ENCODE peak calls at places on chromosome 13, in four cellular contexts. One of them, this sample, is unnamed.

GRCh38 chr13:102012299-102013293 is 389.3 kb downstream of the FGF14 start:
- DNase-seq in left ventricle myocardium inferior: peak; percentile 35
- DNase-seq in OCI-LY7: no peak
- DNase-seq in upper lobe of right lung: no peak
- DNase-seq in this sample: no peak

GRCh38 chr13:106103779-106104178 is 431.7 kb downstream of the EFNB2 start:
- DNase-seq in left ventricle myocardium inferior: no peak
- DNase-seq in OCI-LY7: no peak
- DNase-seq in upper lobe of right lung: no peak
- DNase-seq in this sample: no peak

GRCh38 chr13:45373116-45373606 is 32.2 kb upstream of the TPT1 start:
- DNase-seq in left ventricle myocardium inferior: no peak
- DNase-seq in OCI-LY7: no peak
- DNase-seq in upper lobe of right lung: no peak
- DNase-seq in this sample: no peak

GRCh38 chr13:38636756-38637155 is 50.1 kb upstream of the FREM2 start:
- DNase-seq in left ventricle myocardium inferior: no peak
- DNase-seq in OCI-LY7: no peak
- DNase-seq in upper lobe of right lung: no peak
- DNase-seq in this sample: no peak

GRCh38 chr13:36026556-36026955 is 104.6 kb downstream of the DCLK1 start:
- DNase-seq in left ventricle myocardium inferior: no peak
- DNase-seq in OCI-LY7: no peak
- DNase-seq in upper lobe of right lung: no peak
- DNase-seq in this sample: no peak

GRCh38 chr13:82248713-82249112 is 1633.6 kb downstream of the SLITRK1 start:
- DNase-seq in left ventricle myocardium inferior: no peak
- DNase-seq in OCI-LY7: no peak
- DNase-seq in upper lobe of right lung: no peak
- DNase-seq in this sample: no peak

GRCh38 chr13:110158201-110158600 is 148.8 kb downstream of the COL4A1 start:
- DNase-seq in left ventricle myocardium inferior: no peak
- DNase-seq in OCI-LY7: no peak
- DNase-seq in upper lobe of right lung: no peak
- DNase-seq in this sample: no peak

GRCh38 chr13:29532136-29532535 is 63.4 kb downstream of the SLC7A1 start:
- DNase-seq in left ventricle myocardium inferior: no peak
- DNase-seq in OCI-LY7: no peak
- DNase-seq in upper lobe of right lung: no peak
- DNase-seq in this sample: no peak

GRCh38 chr13:51769455-51770127 is 34.4 kb downstream of the DHRS12 start:
- DNase-seq in left ventricle myocardium inferior: peak; percentile 73
- DNase-seq in OCI-LY7: no peak
- DNase-seq in upper lobe of right lung: peak; percentile 78
- DNase-seq in this sample: peak; percentile 85

GRCh38 chr13:28658539-28658795 is 463 bp upstream of the POMP start:
- DNase-seq in left ventricle myocardium inferior: no peak
- DNase-seq in OCI-LY7: no peak
- DNase-seq in upper lobe of right lung: no peak
- DNase-seq in this sample: no peak

GRCh38 chr13:75489502-75490263 is 7.7 kb upstream of the TBC1D4 start:
- DNase-seq in left ventricle myocardium inferior: no peak
- DNase-seq in OCI-LY7: no peak
- DNase-seq in upper lobe of right lung: peak; percentile 83
- DNase-seq in this sample: no peak

GRCh38 chr13:92196566-92197256 is 798.3 kb downstream of the GPC5 start:
- DNase-seq in left ventricle myocardium inferior: no peak
- DNase-seq in OCI-LY7: no peak
- DNase-seq in upper lobe of right lung: no peak
- DNase-seq in this sample: no peak

GRCh38 chr13:46641274-46642081 is 88.5 kb downstream of the LRCH1 start:
- DNase-seq in left ventricle myocardium inferior: peak; percentile 44
- DNase-seq in OCI-LY7: no peak
- DNase-seq in upper lobe of right lung: no peak
- DNase-seq in this sample: no peak

GRCh38 chr13:21673592-21674270 is 2.9 kb downstream of the FGF9 start:
- DNase-seq in left ventricle myocardium inferior: peak; percentile 46
- DNase-seq in OCI-LY7: peak; percentile 79
- DNase-seq in upper lobe of right lung: peak; percentile 82
- DNase-seq in this sample: no peak

GRCh38 chr13:46655727-46656180 is 102.8 kb downstream of the LRCH1 start:
- DNase-seq in left ventricle myocardium inferior: no peak
- DNase-seq in OCI-LY7: no peak
- DNase-seq in upper lobe of right lung: no peak
- DNase-seq in this sample: no peak

GRCh38 chr13:24148414-24149305 is 11.9 kb upstream of the SPATA13 start:
- DNase-seq in left ventricle myocardium inferior: no peak
- DNase-seq in OCI-LY7: no peak
- DNase-seq in upper lobe of right lung: no peak
- DNase-seq in this sample: no peak

GRCh38 chr13:34044041-34044440 is 226.1 kb downstream of the RFC3 start:
- DNase-seq in left ventricle myocardium inferior: no peak
- DNase-seq in OCI-LY7: no peak
- DNase-seq in upper lobe of right lung: no peak
- DNase-seq in this sample: no peak

GRCh38 chr13:76223999-76224398 is 587.9 kb downstream of the LMO7 start:
- DNase-seq in left ventricle myocardium inferior: no peak
- DNase-seq in OCI-LY7: no peak
- DNase-seq in upper lobe of right lung: no peak
- DNase-seq in this sample: no peak

GRCh38 chr13:101490400-101491015 is 38.0 kb downstream of the ITGBL1 start:
- DNase-seq in left ventricle myocardium inferior: no peak
- DNase-seq in OCI-LY7: no peak
- DNase-seq in upper lobe of right lung: no peak
- DNase-seq in this sample: no peak

GRCh38 chr13:94917814-94918213 is 205.5 kb upstream of the SOX21 start:
- DNase-seq in left ventricle myocardium inferior: no peak
- DNase-seq in OCI-LY7: no peak
- DNase-seq in upper lobe of right lung: no peak
- DNase-seq in this sample: no peak

GRCh38 chr13:25232937-25233515 is 54.3 kb downstream of the MTMR6 start:
- DNase-seq in left ventricle myocardium inferior: no peak
- DNase-seq in OCI-LY7: peak; percentile 60
- DNase-seq in upper lobe of right lung: no peak
- DNase-seq in this sample: no peak

GRCh38 chr13:31234729-31235128 is 35.0 kb downstream of the B3GLCT start:
- DNase-seq in left ventricle myocardium inferior: no peak
- DNase-seq in OCI-LY7: peak; percentile 27
- DNase-seq in upper lobe of right lung: no peak
- DNase-seq in this sample: no peak

GRCh38 chr13:19090495-19090894 is 91.1 kb downstream of the TUBA3C start:
- DNase-seq in left ventricle myocardium inferior: no peak
- DNase-seq in OCI-LY7: no peak
- DNase-seq in upper lobe of right lung: no peak
- DNase-seq in this sample: no peak

GRCh38 chr13:46146898-46147297 is 35.1 kb downstream of the LCP1 start:
- DNase-seq in left ventricle myocardium inferior: no peak
- DNase-seq in OCI-LY7: no peak
- DNase-seq in upper lobe of right lung: no peak
- DNase-seq in this sample: no peak

GRCh38 chr13:94313321-94313720 is 166.2 kb downstream of the DCT start:
- DNase-seq in left ventricle myocardium inferior: no peak
- DNase-seq in OCI-LY7: no peak
- DNase-seq in upper lobe of right lung: no peak
- DNase-seq in this sample: no peak

GRCh38 chr13:58583961-58584360 is 952.4 kb downstream of the PCDH17 start:
- DNase-seq in left ventricle myocardium inferior: no peak
- DNase-seq in OCI-LY7: no peak
- DNase-seq in upper lobe of right lung: no peak
- DNase-seq in this sample: no peak

GRCh38 chr13:19601749-19602725 is 31.4 kb upstream of the MPHOSPH8 start:
- DNase-seq in left ventricle myocardium inferior: peak; percentile 38
- DNase-seq in OCI-LY7: no peak
- DNase-seq in upper lobe of right lung: peak; percentile 70
- DNase-seq in this sample: peak; percentile 54

GRCh38 chr13:48159436-48160225 is 64.7 kb upstream of the MED4 start:
- DNase-seq in left ventricle myocardium inferior: no peak
- DNase-seq in OCI-LY7: no peak
- DNase-seq in upper lobe of right lung: no peak
- DNase-seq in this sample: no peak

GRCh38 chr13:75365724-75366173 is 116.2 kb downstream of the TBC1D4 start:
- DNase-seq in left ventricle myocardium inferior: no peak
- DNase-seq in OCI-LY7: peak; percentile 17
- DNase-seq in upper lobe of right lung: no peak
- DNase-seq in this sample: no peak

GRCh38 chr13:73096173-73097117 is 37.6 kb downstream of the KLF5 start:
- DNase-seq in left ventricle myocardium inferior: no peak
- DNase-seq in OCI-LY7: no peak
- DNase-seq in upper lobe of right lung: no peak
- DNase-seq in this sample: no peak

GRCh38 chr13:39149896-39150295 is 111.6 kb downstream of the NHLRC3 start:
- DNase-seq in left ventricle myocardium inferior: no peak
- DNase-seq in OCI-LY7: no peak
- DNase-seq in upper lobe of right lung: peak; percentile 74
- DNase-seq in this sample: no peak

GRCh38 chr13:52164989-52165388 is 5.6 kb upstream of the NEK3 start:
- DNase-seq in left ventricle myocardium inferior: no peak
- DNase-seq in OCI-LY7: no peak
- DNase-seq in upper lobe of right lung: no peak
- DNase-seq in this sample: no peak

GRCh38 chr13:43227721-43228120 is 204.3 kb downstream of the DNAJC15 start:
- DNase-seq in left ventricle myocardium inferior: no peak
- DNase-seq in OCI-LY7: no peak
- DNase-seq in upper lobe of right lung: no peak
- DNase-seq in this sample: no peak

GRCh38 chr13:30181856-30182651 is 125.3 kb downstream of the KATNAL1 start:
- DNase-seq in left ventricle myocardium inferior: no peak
- DNase-seq in OCI-LY7: no peak
- DNase-seq in upper lobe of right lung: no peak
- DNase-seq in this sample: no peak

GRCh38 chr13:27965740-27966640 is 3.1 kb downstream of the CDX2 start:
- DNase-seq in left ventricle myocardium inferior: no peak
- DNase-seq in OCI-LY7: no peak
- DNase-seq in upper lobe of right lung: no peak
- DNase-seq in this sample: no peak

GRCh38 chr13:28246891-28247290 is 108.5 kb downstream of the PAN3 start:
- DNase-seq in left ventricle myocardium inferior: no peak
- DNase-seq in OCI-LY7: no peak
- DNase-seq in upper lobe of right lung: no peak
- DNase-seq in this sample: no peak

GRCh38 chr13:84399320-84400085 is 517.2 kb upstream of the SLITRK1 start:
- DNase-seq in left ventricle myocardium inferior: no peak
- DNase-seq in OCI-LY7: peak; percentile 48
- DNase-seq in upper lobe of right lung: no peak
- DNase-seq in this sample: no peak

GRCh38 chr13:72643339-72643989 is 84.0 kb downstream of the MZT1 start:
- DNase-seq in left ventricle myocardium inferior: peak; percentile 20
- DNase-seq in OCI-LY7: peak; percentile 54
- DNase-seq in upper lobe of right lung: no peak
- DNase-seq in this sample: peak; percentile 51

GRCh38 chr13:72808917-72809500 is 27.1 kb downstream of the PIBF1 start:
- DNase-seq in left ventricle myocardium inferior: no peak
- DNase-seq in OCI-LY7: peak; percentile 39
- DNase-seq in upper lobe of right lung: no peak
- DNase-seq in this sample: no peak

GRCh38 chr13:112053744-112054615 is 13.0 kb upstream of the SOX1 start:
- DNase-seq in left ventricle myocardium inferior: no peak
- DNase-seq in OCI-LY7: no peak
- DNase-seq in upper lobe of right lung: no peak
- DNase-seq in this sample: no peak
- H3K4me3 ChIP-seq in left ventricle myocardium inferior: peak overlapping the region; percentile 21
- H3K4me3 ChIP-seq in OCI-LY7: no peak overlapping the region
- H3K4me3 ChIP-seq in upper lobe of right lung: no peak overlapping the region
- H3K4me3 ChIP-seq in this sample: no peak overlapping the region

GRCh38 chr13:99501135-99501951 is at the start of gene TM9SF2:
- DNase-seq in left ventricle myocardium inferior: peak; percentile 99
- DNase-seq in OCI-LY7: peak; percentile 91
- DNase-seq in upper lobe of right lung: peak; percentile 99
- DNase-seq in this sample: peak; percentile 98
- H3K4me1 ChIP-seq in left ventricle myocardium inferior: peaks cover 94% of the 10 kb centered on the region
- H3K4me1 ChIP-seq in OCI-LY7: peaks cover 58% of the 10 kb centered on the region
- H3K4me1 ChIP-seq in upper lobe of right lung: peaks cover 58% of the 10 kb centered on the region
- H3K4me1 ChIP-seq in this sample: peaks cover 3% of the 10 kb centered on the region

DNA sequence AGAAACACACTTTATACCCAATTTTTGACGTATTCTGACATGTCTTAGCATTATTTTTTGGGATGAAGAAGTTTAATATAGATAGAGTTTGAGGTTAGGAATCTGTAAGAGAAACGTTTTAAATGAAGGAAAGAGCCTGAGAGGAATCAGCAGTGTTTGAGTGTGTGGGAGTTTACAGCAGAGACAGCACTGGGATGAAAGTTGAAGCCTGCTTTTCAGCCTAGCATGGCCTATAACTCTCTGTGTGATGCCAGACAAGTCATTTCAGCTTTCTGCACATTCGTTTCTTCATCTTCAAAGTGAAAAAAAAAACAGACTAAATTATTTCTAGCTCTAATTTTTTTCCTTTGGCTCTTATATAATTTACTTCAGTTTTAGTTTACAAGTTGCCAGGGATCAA is 177.1 kb downstream of the RGCC start:
- DNase-seq in left ventricle myocardium inferior: no peak
- DNase-seq in OCI-LY7: no peak
- DNase-seq in upper lobe of right lung: no peak
- DNase-seq in this sample: no peak
- H3K27ac ChIP-seq in left ventricle myocardium inferior: no peak overlapping the region
- H3K27ac ChIP-seq in OCI-LY7: no peak overlapping the region
- H3K27ac ChIP-seq in upper lobe of right lung: no peak overlapping the region
- H3K27ac ChIP-seq in this sample: no peak overlapping the region

GRCh38 chr13:114080739-114081561 is 51.5 kb downstream of the RASA3 start:
- DNase-seq in left ventricle myocardium inferior: peak; percentile 9
- DNase-seq in OCI-LY7: no peak
- DNase-seq in upper lobe of right lung: peak; percentile 61
- DNase-seq in this sample: peak; percentile 44
- H3K4me3 ChIP-seq in left ventricle myocardium inferior: no peak overlapping the region
- H3K4me3 ChIP-seq in OCI-LY7: no peak overlapping the region
- H3K4me3 ChIP-seq in upper lobe of right lung: no peak overlapping the region
- H3K4me3 ChIP-seq in this sample: no peak overlapping the region

DNA sequence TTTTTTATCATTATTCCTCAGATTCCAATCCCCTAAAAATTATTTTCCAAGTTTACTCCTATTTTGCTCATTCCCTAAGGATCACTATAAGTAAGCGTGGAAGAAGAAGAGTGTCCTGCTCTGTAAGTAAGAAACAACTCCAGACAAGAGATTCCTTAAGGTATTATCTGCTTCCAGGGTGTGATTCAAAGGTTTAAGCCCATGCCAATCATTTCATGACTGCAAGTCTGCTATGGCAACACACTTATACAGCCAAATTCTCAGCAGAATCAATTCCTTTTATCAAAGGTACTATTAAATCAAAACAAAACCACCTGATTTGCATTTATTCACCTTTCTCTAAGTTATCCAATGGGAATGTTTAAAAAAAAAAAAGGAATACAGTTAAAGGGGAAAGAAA is 43.7 kb downstream of the FOXO1 start:
- DNase-seq in left ventricle myocardium inferior: no peak
- DNase-seq in OCI-LY7: no peak
- DNase-seq in upper lobe of right lung: no peak
- DNase-seq in this sample: no peak
- H3K4me1 ChIP-seq in left ventricle myocardium inferior: peaks cover 82% of the 10 kb centered on the region
- H3K4me1 ChIP-seq in OCI-LY7: peaks cover 47% of the 10 kb centered on the region
- H3K4me1 ChIP-seq in upper lobe of right lung: peaks cover 20% of the 10 kb centered on the region
- H3K4me1 ChIP-seq in this sample: peaks cover 14% of the 10 kb centered on the region

This sample was measured in aorta.